ENCODE peak calls at places on chromosome 7, in eight cellular contexts. R, T, J, F, P, I, Q and C are unnamed samples.
A peak's percentile ranks its signal among the peaks of the same experiment; 100 is the strongest.

GRCh38 chr7:129517931-129518330 is 15.6 kb downstream of the SMKR1 start:
- DNase-seq in Q (no peak), P (no peak), T (no peak), R (no peak), F (no peak), I (no peak), J (no peak), C (no peak)

GRCh38 chr7:94547128-94547527 is 37.5 kb downstream of the CASD1 start:
- DNase-seq in P (no peak), T (no peak), I (no peak), F (no peak), J (no peak), R (no peak), Q (no peak), C (no peak)

GRCh38 chr7:157707983-157708720 is 371.3 kb downstream of the DNAJB6 start:
- DNase-seq in Q (peak; percentile 25), I (no peak), R (no peak), P (no peak), T (no peak), F (no peak), J (no peak), C (no peak)

GRCh38 chr7:45699726-45700390 is 125.7 kb downstream of the ADCY1 start:
- DNase-seq in I (no peak), F (no peak), Q (peak; percentile 18), J (no peak), P (no peak), T (no peak), R (no peak), C (peak; percentile 14)

GRCh38 chr7:16318989-16319915 is 102.1 kb downstream of the CRPPA start:
- DNase-seq in T (no peak), J (no peak), F (no peak), R (no peak), Q (no peak), P (no peak), I (no peak), C (no peak)

GRCh38 chr7:43847496-43847895 is 21.8 kb downstream of the MRPS24 start:
- DNase-seq in I (no peak), F (no peak), R (no peak), P (no peak), T (no peak), Q (no peak), J (no peak), C (no peak)

GRCh38 chr7:36951257-36951697 is 227.0 kb upstream of the AOAH start:
- DNase-seq in F (no peak), J (no peak), I (no peak), Q (no peak), R (no peak), T (no peak), P (no peak), C (no peak)

GRCh38 chr7:83475403-83475802 is 173.5 kb downstream of the SEMA3E start:
- DNase-seq in P (no peak), R (no peak), T (no peak), Q (no peak), I (no peak), J (no peak), F (no peak), C (no peak)

GRCh38 chr7:12674861-12675260 is 12.6 kb upstream of the ARL4A start:
- DNase-seq in F (no peak), Q (no peak), P (no peak), I (no peak), T (no peak), J (no peak), R (no peak), C (peak; percentile 34)

GRCh38 chr7:55641811-55642210 is 69.5 kb upstream of the VOPP1 start:
- DNase-seq in T (no peak), F (no peak), Q (no peak), P (no peak), I (no peak), J (no peak), R (no peak), C (no peak)

GRCh38 chr7:2063562-2064360 is 169.0 kb downstream of the MAD1L1 start:
- DNase-seq in I (no peak), J (peak; percentile 35), R (no peak), T (no peak), P (no peak), F (peak; percentile 85), Q (no peak), C (peak; percentile 53)

GRCh38 chr7:13990319-13990983 is 985 bp upstream of the ETV1 start:
- DNase-seq in P (no peak), F (peak; percentile 13), R (no peak), J (peak; percentile 78), I (no peak), Q (no peak), T (peak; percentile 19), C (peak; percentile 29)

GRCh38 chr7:113389247-113389646 is 270.9 kb upstream of the SMIM30 start:
- DNase-seq in F (no peak), P (no peak), T (no peak), Q (no peak), R (no peak), J (no peak), I (no peak), C (no peak)

GRCh38 chr7:134420509-134421125 is 38.3 kb downstream of the AKR1B1 start:
- DNase-seq in J (peak; percentile 62), I (no peak), T (no peak), F (peak; percentile 82), R (no peak), P (no peak), Q (no peak), C (peak; percentile 45)

GRCh38 chr7:142894886-142895593 is 9.5 kb upstream of the TRPV6 start:
- DNase-seq in P (no peak), Q (no peak), J (no peak), I (no peak), F (no peak), R (no peak), T (no peak), C (no peak)

GRCh38 chr7:75945297-75946168 is 30.6 kb downstream of the POR start:
- DNase-seq in P (no peak), F (no peak), Q (no peak), J (peak; percentile 37), R (no peak), T (no peak), I (no peak), C (no peak)

GRCh38 chr7:2032030-2032875 is 200.5 kb downstream of the MAD1L1 start:
- DNase-seq in P (no peak), Q (peak; percentile 26), T (no peak), F (no peak), I (no peak), R (no peak), J (no peak), C (peak; percentile 54)

GRCh38 chr7:7265057-7265456 is 82.7 kb downstream of the C1GALT1 start:
- DNase-seq in F (no peak), J (peak; percentile 6), Q (no peak), P (no peak), R (no peak), T (no peak), I (no peak), C (no peak)

GRCh38 chr7:139430443-139430842 is 53.0 kb downstream of the KLRG2 start:
- DNase-seq in R (no peak), Q (no peak), J (no peak), F (no peak), P (no peak), I (no peak), T (no peak), C (no peak)

GRCh38 chr7:73717991-73718405 is 1.5 kb downstream of the STX1A start:
- DNase-seq in Q (peak; percentile 69), J (no peak), F (peak; percentile 65), R (peak; percentile 48), T (no peak), P (peak; percentile 39), I (peak; percentile 31), C (no peak)

GRCh38 chr7:147245274-147245673 is 1128.7 kb downstream of the CNTNAP2 start:
- DNase-seq in T (no peak), F (peak; percentile 8), Q (no peak), I (no peak), J (peak; percentile 70), R (no peak), P (no peak), C (no peak)

GRCh38 chr7:6121141-6121540 is 90.0 kb downstream of the ANKRD61 start:
- DNase-seq in Q (no peak), J (no peak), I (no peak), R (no peak), T (no peak), F (no peak), P (no peak), C (no peak)

GRCh38 chr7:150755473-150756099 is 18.4 kb downstream of the GIMAP5 start:
- DNase-seq in J (no peak), Q (no peak), F (no peak), T (no peak), I (no peak), P (no peak), R (no peak), C (no peak)

GRCh38 chr7:94374231-94374630 is 20.5 kb upstream of the COL1A2 start:
- DNase-seq in I (no peak), Q (no peak), J (no peak), F (peak; percentile 92), P (no peak), R (no peak), T (peak; percentile 62), C (no peak)

GRCh38 chr7:4156190-4156589 is 525.9 kb upstream of the FOXK1 start:
- DNase-seq in T (no peak), Q (no peak), F (no peak), R (no peak), P (no peak), I (no peak), J (no peak), C (no peak)

GRCh38 chr7:1668932-1669485 is 1.1 kb upstream of the ELFN1 start:
- DNase-seq in F (no peak), R (no peak), T (no peak), P (no peak), Q (peak; percentile 29), I (no peak), J (no peak), C (peak; percentile 50)

GRCh38 chr7:142412551-142413193 is 154.8 kb upstream of the PRSS58 start:
- DNase-seq in I (no peak), J (peak; percentile 31), F (peak; percentile 67), Q (peak; percentile 32), R (no peak), T (no peak), P (no peak), C (no peak)

GRCh38 chr7:24054231-24054630 is 229.8 kb upstream of the NPY start:
- DNase-seq in Q (no peak), P (no peak), I (no peak), T (no peak), J (no peak), R (no peak), F (no peak), C (no peak)

GRCh38 chr7:155377837-155378579 is 79.9 kb upstream of the EN2 start:
- DNase-seq in Q (no peak), I (no peak), F (peak; percentile 32), T (no peak), P (no peak), R (no peak), J (no peak), C (no peak)

GRCh38 chr7:92633211-92633906 is 43.2 kb upstream of the FAM133B start:
- DNase-seq in T (peak; percentile 63), J (no peak), F (peak; percentile 70), R (no peak), I (no peak), Q (no peak), P (no peak), C (no peak)

GRCh38 chr7:79357101-79357500 is 96.4 kb downstream of the MAGI2 start:
- DNase-seq in J (no peak), F (no peak), P (no peak), I (no peak), Q (no peak), R (no peak), T (no peak), C (no peak)

GRCh38 chr7:80967536-80968297 is 48.9 kb upstream of the SEMA3C start:
- DNase-seq in F (peak; percentile 5), T (no peak), Q (no peak), J (no peak), P (no peak), R (no peak), I (no peak), C (no peak)

GRCh38 chr7:38796636-38797501 is 112.1 kb downstream of the VPS41 start:
- DNase-seq in Q (peak; percentile 34), T (peak; percentile 23), J (peak; percentile 77), P (peak; percentile 3), R (peak; percentile 6), F (peak; percentile 57), I (no peak), C (no peak)

GRCh38 chr7:130881799-130882141 is 147.8 kb upstream of the KLF14 start:
- DNase-seq in R (no peak), P (no peak), Q (no peak), T (no peak), F (no peak), I (no peak), J (no peak), C (no peak)